ENCODE peak calls at places on chromosomes 5 and 9, in ten cellular contexts. W, G, K, P, C, M, F, Z, Q and H are unnamed samples.
A peak's percentile ranks its signal among the peaks of the same experiment; 100 is the strongest.

GRCh38 chr5:150672237-150672883 is 11.3 kb downstream of the MYOZ3 start:
- DNase-seq in G (peak; percentile 90), Q (peak; percentile 53), M (no peak), C (no peak), Z (peak; percentile 40), W (peak; percentile 47), P (peak; percentile 78), F (peak; percentile 62), K (peak; percentile 11), H (no peak)

GRCh38 chr5:79456449-79456848 is 57.5 kb downstream of the HOMER1 start:
- DNase-seq in W (no peak), Q (no peak), Z (no peak), F (no peak), C (no peak), K (no peak), G (no peak), P (no peak), M (peak; percentile 10), H (no peak)

GRCh38 chr5:106923409-106923808 is 747.3 kb downstream of the EFNA5 start:
- DNase-seq in K (no peak), Z (no peak), F (no peak), Q (no peak), W (no peak), M (no peak), P (no peak), C (no peak), G (no peak), H (no peak)

GRCh38 chr5:35202319-35203111 is 27.8 kb downstream of the PRLR start:
- DNase-seq in F (no peak), P (no peak), M (peak; percentile 61), K (peak; percentile 67), Z (peak; percentile 81), W (peak; percentile 29), C (peak; percentile 77), G (peak; percentile 86), Q (peak; percentile 45), H (peak; percentile 70)

GRCh38 chr9:69649566-69650260 is 22.5 kb downstream of the APBA1 start:
- DNase-seq in K (peak; percentile 63), F (no peak), M (peak; percentile 13), G (no peak), W (no peak), C (no peak), Q (no peak), P (no peak), Z (no peak), H (no peak)

GRCh38 chr5:179858241-179858585 is 404 bp downstream of the MRNIP start:
- DNase-seq in G (peak; percentile 67), Q (peak; percentile 65), C (peak; percentile 33), F (no peak), W (no peak), M (peak; percentile 14), Z (peak; percentile 57), K (no peak), P (no peak), H (peak; percentile 46)

GRCh38 chr5:151706906-151707305 is 20.2 kb upstream of the SPARC start:
- DNase-seq in K (peak; percentile 64), M (no peak), P (no peak), Z (no peak), C (no peak), Q (no peak), F (no peak), G (no peak), W (no peak), H (no peak)

GRCh38 chr5:134609232-134609851 is 23.3 kb downstream of the SAR1B start:
- DNase-seq in P (no peak), K (no peak), G (no peak), F (no peak), C (no peak), M (no peak), Q (no peak), Z (no peak), W (no peak), H (no peak)

GRCh38 chr5:14209222-14209822 is 66.2 kb downstream of the TRIO start:
- DNase-seq in P (no peak), C (no peak), Z (no peak), Q (no peak), M (no peak), W (no peak), K (no peak), F (no peak), G (no peak), H (no peak)

GRCh38 chr9:18343799-18344198 is 130.2 kb upstream of the ADAMTSL1 start:
- DNase-seq in M (peak; percentile 83), W (no peak), P (no peak), G (no peak), Q (no peak), Z (no peak), C (peak; percentile 86), F (no peak), K (peak; percentile 70), H (no peak)

GRCh38 chr9:133950916-133951231 is 41.2 kb downstream of the VAV2 start:
- DNase-seq in G (no peak), W (no peak), K (no peak), F (no peak), C (no peak), M (no peak), Z (no peak), P (no peak), Q (no peak), H (no peak)

GRCh38 chr5:35903631-35904203 is 34.7 kb downstream of the CAPSL start:
- DNase-seq in M (no peak), P (no peak), W (no peak), F (no peak), Z (no peak), Q (no peak), K (no peak), C (no peak), G (no peak), H (no peak)

GRCh38 chr9:2640570-2640969 is 19.0 kb downstream of the VLDLR start:
- DNase-seq in C (no peak), P (no peak), Z (no peak), K (no peak), W (no peak), Q (no peak), M (no peak), F (no peak), G (no peak), H (no peak)

GRCh38 chr9:92506184-92506857 is 24.0 kb upstream of the ASPN start:
- DNase-seq in Z (no peak), M (peak; percentile 89), C (peak; percentile 88), F (no peak), Q (no peak), P (peak; percentile 82), G (no peak), K (peak; percentile 94), W (no peak), H (no peak)

DNA sequence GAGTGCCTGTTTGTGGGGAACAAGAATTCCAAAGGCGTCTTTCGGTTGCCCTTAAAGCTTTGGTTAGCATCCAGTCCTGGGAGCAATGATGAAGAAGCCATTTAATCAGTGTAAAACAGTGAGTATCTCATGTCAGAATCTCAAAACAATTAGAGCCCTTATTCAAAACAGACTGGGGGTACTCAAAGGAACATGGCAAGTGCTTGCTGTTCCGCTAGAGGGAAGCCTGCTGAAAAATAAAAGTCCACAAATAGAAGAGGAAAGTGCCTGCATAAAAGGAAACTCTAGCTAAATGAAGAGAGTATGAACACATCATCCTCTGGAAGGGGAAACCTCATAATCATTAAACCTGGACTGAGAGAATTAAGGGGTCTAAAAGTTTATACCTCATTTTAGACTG is 26.4 kb downstream of the FBXL7 start:
- DNase-seq in M (no peak), P (no peak), G (no peak), W (no peak), Q (no peak), C (no peak), F (no peak), Z (no peak), K (no peak), H (no peak)
- TF ChIP-seq CTCF in M (no peak), P (no peak), G (peak; percentile 11), W (no peak), Q (no peak), C (no peak), F (no peak), Z (no peak), K (no peak), H (no peak)

GRCh38 chr5:173513521-173513991 is 102.9 kb downstream of the BOD1 start:
- DNase-seq in W (no peak), G (no peak), F (no peak), K (peak; percentile 56), Q (no peak), Z (no peak), P (no peak), C (peak; percentile 49), M (no peak), H (no peak)
- TF ChIP-seq CTCF in W (no peak), G (no peak), F (no peak), K (peak; percentile 17), Q (no peak), Z (no peak), P (no peak), C (peak; percentile 30), M (no peak), H (no peak)

GRCh38 chr5:2852446-2852845 is 101.0 kb upstream of the IRX2 start:
- DNase-seq in F (no peak), K (no peak), M (no peak), P (no peak), Z (no peak), W (no peak), C (no peak), G (no peak), Q (no peak), H (no peak)

GRCh38 chr5:2851895-2852294 is 100.4 kb upstream of the IRX2 start:
- DNase-seq in Z (no peak), W (no peak), Q (no peak), K (no peak), C (no peak), F (no peak), M (no peak), G (no peak), P (no peak), H (no peak)

GRCh38 chr5:2847608-2848007 is 96.1 kb upstream of the IRX2 start:
- DNase-seq in F (no peak), Q (no peak), Z (no peak), C (no peak), P (no peak), G (no peak), M (no peak), W (no peak), K (no peak), H (no peak)

GRCh38 chr5:2849429-2849828 is 98.0 kb upstream of the IRX2 start:
- DNase-seq in G (no peak), F (no peak), M (no peak), K (no peak), W (no peak), P (no peak), C (no peak), Q (no peak), Z (no peak), H (no peak)

GRCh38 chr5:2848634-2849033 is 97.2 kb upstream of the IRX2 start:
- DNase-seq in Z (no peak), W (no peak), M (peak; percentile 0), K (peak; percentile 7), Q (no peak), C (no peak), P (no peak), G (peak; percentile 62), F (no peak), H (no peak)
- TF ChIP-seq CTCF in Z (no peak), W (no peak), M (no peak), K (peak; percentile 14), Q (no peak), C (no peak), P (no peak), G (peak; percentile 44), F (no peak), H (peak; percentile 18)

DNA sequence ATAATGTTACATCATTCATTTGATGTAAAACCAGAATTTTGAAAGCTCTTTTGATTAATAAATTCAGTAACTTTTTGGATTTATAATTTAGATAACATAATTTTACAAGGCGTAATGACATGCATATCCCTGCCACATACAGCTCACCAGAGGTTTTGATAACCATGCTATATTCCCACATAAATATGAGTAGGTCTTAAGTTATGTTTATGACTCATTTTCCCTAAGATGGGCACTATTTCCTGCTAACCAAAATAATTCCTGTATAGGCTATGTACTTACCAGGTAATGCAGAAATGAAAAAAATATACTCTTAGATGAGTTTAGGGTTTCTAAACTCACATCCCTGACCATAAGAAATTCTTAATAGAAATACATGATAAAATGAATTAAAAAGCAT is 93.9 kb upstream of the EDIL3 start:
- DNase-seq in G (no peak), W (no peak), Q (no peak), Z (no peak), P (no peak), F (no peak), M (peak; percentile 12), C (peak; percentile 12), K (no peak), H (no peak)
- TF ChIP-seq CTCF in G (no peak), W (no peak), Q (no peak), Z (no peak), P (no peak), F (no peak), M (no peak), C (no peak), K (no peak), H (no peak)